ENCODE peak calls at places on chromosomes 2 and 18, in nine cellular contexts. R is tibial nerve, U is IMR-90, K is transverse colon, F is body of pancreas, O is ovary, V is GM12878, Q is HCT116, B is esophagus squamous epithelium. E is an unnamed sample.

GRCh38 chr2:80364511-80365212 is 60.1 kb upstream of the LRRTM1 start:
- DNase-seq in R (no peak), U (no peak), K (no peak), F (no peak), O (no peak), V (no peak), Q (no peak), B (no peak), E (no peak)

GRCh38 chr18:46470714-46471113 is 186.3 kb downstream of the LOXHD1 start:
- DNase-seq in R (no peak), U (no peak), K (no peak), F (no peak), O (no peak), V (no peak), Q (no peak), B (no peak), E (no peak)

GRCh38 chr18:23599809-23600208 is 13.5 kb upstream of the NPC1 start:
- DNase-seq in R (no peak), U (peak; percentile 47), K (no peak), F (no peak), O (no peak), V (no peak), Q (no peak), B (no peak), E (no peak)

GRCh38 chr2:120205901-120206581 is 17.2 kb downstream of the TMEM185B start:
- DNase-seq in R (no peak), U (no peak), K (peak; percentile 67), F (no peak), O (no peak), V (no peak), Q (no peak), B (no peak), E (peak; percentile 53)

GRCh38 chr2:3465844-3466481 is 53.4 kb downstream of the ADI1 start:
- DNase-seq in R (no peak), U (peak; percentile 94), K (no peak), F (no peak), O (no peak), V (no peak), Q (no peak), B (no peak), E (no peak)

GRCh38 chr2:10195278-10196219 is 73.0 kb downstream of the RRM2 start:
- DNase-seq in R (no peak), U (no peak), K (no peak), F (no peak), O (no peak), V (no peak), Q (no peak), B (no peak), E (no peak)

GRCh38 chr18:58385472-58385871 is 243.4 kb downstream of the ALPK2 start:
- DNase-seq in R (no peak), U (no peak), K (no peak), F (no peak), O (no peak), V (no peak), Q (no peak), B (no peak), E (no peak)

GRCh38 chr2:217930783-217931563 is 71.8 kb downstream of the TNS1 start:
- DNase-seq in R (no peak), U (no peak), K (no peak), F (no peak), O (no peak), V (no peak), Q (no peak), B (no peak), E (no peak)

GRCh38 chr2:146228659-146229058 is 1616.2 kb upstream of the ACVR2A start:
- DNase-seq in R (no peak), U (no peak), K (no peak), F (no peak), O (no peak), V (peak; percentile 37), Q (no peak), B (no peak), E (peak; percentile 40)

GRCh38 chr2:233059797-233060499 is at the start of gene INPP5D:
- DNase-seq in R (no peak), U (no peak), K (peak; percentile 68), F (no peak), O (no peak), V (no peak), Q (no peak), B (no peak), E (peak; percentile 98)

GRCh38 chr2:208352644-208353567 is 53.7 kb upstream of the PTH2R start:
- DNase-seq in R (no peak), U (no peak), K (no peak), F (peak; percentile 67), O (no peak), V (no peak), Q (no peak), B (no peak), E (no peak)

GRCh38 chr2:237888389-237888788 is 29.0 kb downstream of the RAMP1 start:
- DNase-seq in R (no peak), U (peak; percentile 85), K (no peak), F (no peak), O (no peak), V (no peak), Q (no peak), B (no peak), E (peak; percentile 59)

GRCh38 chr18:57943723-57944122 is 100.3 kb upstream of the NEDD4L start:
- DNase-seq in R (no peak), U (peak; percentile 86), K (no peak), F (no peak), O (no peak), V (no peak), Q (no peak), B (no peak), E (no peak)

GRCh38 chr2:39724828-39725144 is 54.3 kb downstream of the THUMPD2 start:
- DNase-seq in R (no peak), U (no peak), K (no peak), F (no peak), O (no peak), V (no peak), Q (no peak), B (no peak), E (no peak)

GRCh38 chr2:165357758-165358157 is 111.7 kb upstream of the CSRNP3 start:
- DNase-seq in R (no peak), U (peak; percentile 74), K (no peak), F (no peak), O (no peak), V (peak; percentile 2), Q (no peak), B (no peak), E (no peak)

DNA sequence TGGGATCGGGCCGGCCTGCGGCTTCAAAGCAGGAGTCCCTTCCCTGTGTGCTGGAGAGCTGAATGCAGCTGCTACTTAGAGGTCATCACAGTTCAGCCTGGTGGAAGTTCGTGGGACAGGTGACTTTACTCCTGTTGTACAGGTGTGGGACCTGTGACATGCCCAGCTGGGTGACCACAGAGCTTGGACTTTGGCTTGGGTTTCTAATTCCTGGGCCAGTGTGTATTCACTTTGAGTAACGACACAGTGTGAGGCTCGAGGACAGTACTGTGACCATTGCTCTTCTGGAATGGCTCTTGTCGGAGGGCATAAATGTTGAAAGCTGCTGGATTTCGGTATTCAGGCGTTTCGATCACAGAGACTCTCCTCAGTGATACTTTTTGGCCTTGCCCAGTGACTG is 114.4 kb downstream of the STPG4 start:
- DNase-seq in R (no peak), U (no peak), K (no peak), F (no peak), O (no peak), V (no peak), Q (no peak), B (no peak), E (no peak)
- TF ChIP-seq POLR2A in R (no peak), U (no peak), K (no peak), F (no peak), O (no peak), V (no peak), Q (no peak), B (no peak), E (no peak)

DNA sequence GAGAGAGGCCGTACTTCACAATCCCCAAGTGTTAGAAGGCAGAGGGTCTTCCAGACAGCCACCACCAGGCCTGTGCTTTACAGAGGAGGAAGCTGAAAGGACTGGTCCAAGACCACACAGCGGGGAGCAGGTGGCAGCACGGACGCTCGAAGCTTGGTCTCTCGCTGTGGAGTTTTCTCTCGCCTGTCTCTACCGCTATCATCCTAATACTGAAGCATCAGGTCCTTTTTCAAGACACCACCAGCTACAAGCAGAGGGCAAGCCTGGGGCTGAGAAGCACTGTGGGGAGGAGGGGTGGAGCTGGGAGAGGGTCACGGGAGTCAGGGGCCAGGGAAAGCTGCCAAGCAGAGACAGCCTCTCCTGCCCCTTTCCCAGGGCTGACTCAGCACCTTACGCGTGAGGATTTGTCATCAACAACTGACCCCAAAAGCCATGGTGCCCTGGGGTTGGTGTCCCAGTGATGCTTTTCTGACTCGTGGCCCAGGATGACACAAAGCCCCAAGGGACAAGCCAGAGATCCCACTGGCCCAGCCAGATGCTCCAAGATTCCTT is 31.8 kb upstream of the FOSL2 start:
- DNase-seq in R (no peak), U (peak; percentile 87), K (no peak), F (no peak), O (peak; percentile 68), V (no peak), Q (no peak), B (no peak), E (peak; percentile 77)
- H3K4me3 ChIP-seq in R (no peak overlapping the region), U (no peak overlapping the region), K (no peak overlapping the region), F (no peak overlapping the region), O (no peak overlapping the region), V (no peak overlapping the region), Q (no peak overlapping the region), B (no peak overlapping the region), E (peak overlapping the region; percentile 10)

DNA sequence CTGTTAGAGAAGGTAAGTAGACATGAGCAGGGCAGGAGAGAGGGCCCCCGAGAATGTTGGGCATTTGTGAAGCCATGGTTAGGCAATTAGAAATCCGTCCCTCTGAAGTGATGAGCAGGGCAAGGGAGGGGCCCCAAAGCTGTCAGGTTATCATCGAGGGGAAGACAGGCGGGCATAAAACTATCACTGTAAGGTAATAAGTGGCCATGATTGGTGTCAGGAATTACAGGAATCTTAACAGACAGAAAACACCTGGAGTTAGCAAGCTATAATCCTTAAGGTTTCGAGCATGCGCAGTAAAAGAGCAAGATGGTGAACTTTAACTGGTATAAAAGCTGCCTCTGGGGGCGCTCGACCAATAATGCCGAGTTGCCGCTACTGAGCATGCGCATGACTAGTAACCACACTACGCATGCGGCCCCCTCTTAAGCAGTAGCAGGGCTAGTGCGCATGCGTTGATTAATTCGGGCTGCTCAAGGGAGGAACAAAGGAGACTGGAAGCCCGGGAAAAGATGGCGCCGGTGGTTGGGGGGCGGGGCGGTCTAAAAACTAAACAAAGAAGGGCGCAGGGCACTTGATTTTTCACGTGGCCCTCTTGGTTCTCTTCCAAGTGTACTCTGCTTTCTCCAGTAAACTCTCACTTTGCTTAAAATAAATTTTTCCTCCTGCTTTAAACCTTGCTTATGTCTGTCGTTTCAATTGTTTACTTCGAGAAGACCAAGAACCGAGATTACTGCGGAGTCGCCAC is 5.5 kb downstream of the XRCC5 start:
- DNase-seq in R (peak; percentile 99), U (peak; percentile 99), K (peak; percentile 99), F (peak; percentile 100), O (peak; percentile 98), V (peak; percentile 94), Q (peak; percentile 98), B (peak; percentile 92), E (peak; percentile 98)
- TF ChIP-seq POLR2A in R (peak; percentile 68), U (peak; percentile 57), K (no peak), F (peak; percentile 54), O (no peak), V (peak; percentile 67), Q (no peak), B (no peak), E (peak; percentile 37)

DNA sequence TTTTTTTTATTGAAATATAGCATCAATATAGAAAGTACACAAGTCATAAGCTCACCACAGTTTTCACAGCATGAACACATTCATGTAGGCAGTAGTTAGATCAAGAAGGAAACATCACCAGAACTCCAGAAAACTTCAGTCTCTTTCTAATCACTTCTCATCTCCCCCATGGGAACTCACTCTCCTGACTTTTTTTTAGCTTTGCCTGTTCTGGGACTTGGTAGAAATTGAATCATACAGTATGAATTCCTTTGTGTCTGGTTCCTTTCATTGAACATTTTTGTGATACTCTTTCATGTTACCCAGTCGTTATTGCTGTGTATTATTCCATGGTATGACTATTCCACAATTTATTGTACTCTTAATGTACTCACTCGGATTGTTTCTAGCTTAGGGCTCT is 160.2 kb downstream of the TAF4B start:
- DNase-seq in R (no peak), U (no peak), K (no peak), F (no peak), O (no peak), V (no peak), Q (no peak), B (no peak), E (no peak)
- H3K4me3 ChIP-seq in R (no peak overlapping the region), U (no peak overlapping the region), K (no peak overlapping the region), F (no peak overlapping the region), O (no peak overlapping the region), V (no peak overlapping the region), Q (no peak overlapping the region), B (no peak overlapping the region), E (no peak overlapping the region)